ENCODE peak calls at places on chromosomes 1 and 21, in four cellular contexts. C is NCI-H1694; H is activated CD8-positive, alpha-beta T cell treated with anti-CD3 and anti-CD28 coated beads, Interleukin-2, amount 10 ng/mL, durations not matched to agents 7 days and 5 days; K is stimulated activated CD4-positive, alpha-beta T cell treated with anti-CD3 and anti-CD28 coated beads, Interleukin-2, amount 100 ng/mL, for 48 hours. N is an unnamed sample.

GRCh38 chr1:109120356-109120755 is 6.4 kb downstream of the ELAPOR1 start:
- DNase-seq in C (no peak), H (no peak), K (no peak), N (no peak)

GRCh38 chr1:58468612-58469493 is 77.7 kb downstream of the OMA1 start:
- DNase-seq in C (no peak), H (no peak), K (no peak), N (no peak)

GRCh38 chr1:30697571-30697970 is 25.8 kb downstream of the MATN1 start:
- DNase-seq in C (no peak), H (no peak), K (no peak), N (no peak)

GRCh38 chr1:171645553-171646336 is 6.7 kb downstream of the MYOC start:
- DNase-seq in C (peak), H (no peak), K (no peak), N (peak)

GRCh38 chr1:151989131-151989868 is 4.4 kb downstream of the S100A10 start:
- DNase-seq in C (no peak), H (peak), K (peak), N (peak)

GRCh38 chr1:109931189-109931672 is 20.6 kb downstream of the CSF1 start:
- DNase-seq in C (no peak), H (no peak), K (no peak), N (no peak)

GRCh38 chr1:38804062-38804886 is 55.3 kb downstream of the RRAGC start:
- DNase-seq in C (no peak), H (no peak), K (no peak), N (no peak)

GRCh38 chr1:25756210-25756609 is 43.8 kb upstream of the SELENON start:
- DNase-seq in C (no peak), H (no peak), K (no peak), N (no peak)

GRCh38 chr1:11320153-11320936 is 47.3 kb downstream of the UBIAD1 start:
- DNase-seq in C (no peak), H (peak), K (peak), N (no peak)

GRCh38 chr21:36661511-36662309 is 37.2 kb upstream of the SIM2 start:
- DNase-seq in C (peak), H (no peak), K (no peak), N (no peak)

GRCh38 chr21:29523646-29524045 is 224.9 kb downstream of the BACH1 start:
- DNase-seq in C (no peak), H (no peak), K (no peak), N (no peak)

N was measured in suprapubic skin.